ENCODE peak calls at places on chromosomes 1 and 21, in seven cellular contexts. H is effector memory CD8-positive, alpha-beta T cell; I is stimulated activated CD4-positive, alpha-beta T cell treated with anti-CD3 and anti-CD28 coated beads, TNF-alpha, amount 100 ng/mL, for 4 hours; R is fibroblast of gingiva; W is NCI-H510A treated with DMSO at 0.1 percent for 48 hours; G is suprapubic skin; N is activated CD8-positive, alpha-beta memory T cell treated with anti-CD3 and anti-CD28 coated beads for 24 hours. F is an unnamed sample.

GRCh38 chr21:45976666-45977335 is 4.8 kb upstream of the COL6A1 start:
- DNase-seq in G (peak; percentile 61), R (no peak), H (no peak), N (no peak), W (no peak), I (no peak), F (no peak)

GRCh38 chr1:66182551-66183178 is 351.3 kb upstream of the SGIP1 start:
- DNase-seq in H (no peak), N (no peak), R (peak; percentile 3), G (no peak), I (no peak), W (no peak), F (peak; percentile 35)

GRCh38 chr21:35237287-35237686 is 188.2 kb upstream of the RUNX1 start:
- DNase-seq in R (no peak), G (no peak), H (no peak), W (no peak), N (no peak), I (no peak), F (no peak)

GRCh38 chr1:167092653-167093052 is 1.2 kb upstream of the STYXL2 start:
- DNase-seq in I (no peak), R (no peak), H (no peak), N (no peak), W (no peak), G (no peak), F (no peak)

GRCh38 chr1:221164029-221164428 is 284.8 kb downstream of the HLX start:
- DNase-seq in W (no peak), G (no peak), R (no peak), H (no peak), I (no peak), N (no peak), F (no peak)

GRCh38 chr1:107138166-107138565 is 2.7 kb upstream of the NTNG1 start:
- DNase-seq in R (no peak), I (no peak), N (no peak), G (no peak), W (no peak), H (no peak), F (peak; percentile 8)

GRCh38 chr1:226674892-226675719 is 64.0 kb downstream of the ITPKB start:
- DNase-seq in I (peak; percentile 39), R (no peak), W (no peak), H (peak; percentile 70), N (peak; percentile 80), G (no peak), F (no peak)

GRCh38 chr1:243730499-243731150 is 119.4 kb downstream of the AKT3 start:
- DNase-seq in G (no peak), R (no peak), H (no peak), W (no peak), N (no peak), I (no peak), F (no peak)

GRCh38 chr1:42183210-42183609 is 18.7 kb upstream of the GUCA2A start:
- DNase-seq in I (no peak), W (no peak), H (no peak), R (no peak), N (no peak), G (no peak), F (no peak)

GRCh38 chr1:150346316-150346715 is 17.6 kb upstream of the RPRD2 start:
- DNase-seq in N (no peak), W (no peak), R (no peak), G (no peak), H (no peak), I (no peak), F (no peak)

GRCh38 chr1:43435146-43436145 is 18.3 kb downstream of the HYI start:
- DNase-seq in H (no peak), I (no peak), N (no peak), R (peak; percentile 86), W (no peak), G (peak; percentile 63), F (peak; percentile 78)

GRCh38 chr1:162498442-162498785 is 796 bp downstream of the UHMK1 start:
- DNase-seq in N (no peak), I (no peak), R (no peak), H (no peak), W (no peak), G (no peak), F (no peak)

GRCh38 chr1:87418048-87418447 is 89.4 kb downstream of the LMO4 start:
- DNase-seq in R (no peak), N (no peak), G (no peak), I (no peak), W (no peak), H (no peak), F (no peak)

F was measured in foreskin fibroblast.